ENCODE peak calls at places on chromosomes 1 and 21, in seven cellular contexts. P is K562, N is SK-N-SH, M is Panc1, Z is H1, W is GM12878, J is HepG2. C is an unnamed sample.

GRCh38 chr1:42142894-42143675 is 10.1 kb upstream of the GUCA2B start:
- DNase-seq in P (no peak), J (no peak), Z (no peak), N (no peak), W (no peak), M (no peak), C (no peak)

GRCh38 chr1:39899611-39900538 is 1.8 kb downstream of the MYCL start:
- DNase-seq in M (no peak), W (no peak), N (no peak), Z (no peak), P (no peak), J (no peak), C (no peak)

GRCh38 chr1:82778612-82779011 is 977.9 kb downstream of the ADGRL2 start:
- DNase-seq in P (no peak), N (no peak), Z (no peak), J (no peak), W (no peak), M (no peak), C (no peak)

GRCh38 chr1:185244015-185244747 is 72.9 kb downstream of the IVNS1ABP start:
- DNase-seq in W (no peak), J (no peak), Z (no peak), N (no peak), P (no peak), M (no peak), C (no peak)

GRCh38 chr1:10424034-10424433 is 6.2 kb upstream of the CENPS start:
- DNase-seq in N (peak; percentile 44), W (no peak), Z (no peak), P (no peak), J (no peak), M (no peak), C (no peak)

GRCh38 chr1:165543651-165544452 is at the start of gene LRRC52:
- DNase-seq in J (no peak), N (peak; percentile 16), M (no peak), Z (no peak), P (no peak), W (no peak), C (no peak)

GRCh38 chr21:44897326-44898010 is 23.2 kb downstream of the ITGB2 start:
- DNase-seq in N (no peak), Z (no peak), J (no peak), M (no peak), W (no peak), P (peak; percentile 51), C (no peak)

GRCh38 chr1:109838838-109839240 is 71.8 kb upstream of the CSF1 start:
- DNase-seq in J (peak; percentile 22), P (no peak), W (no peak), N (no peak), Z (no peak), M (no peak), C (peak; percentile 32)

GRCh38 chr1:234985007-234985370 is 143.6 kb downstream of the TOMM20 start:
- DNase-seq in P (no peak), J (no peak), M (no peak), W (no peak), Z (no peak), N (no peak), C (no peak)

GRCh38 chr1:9413143-9413876 is 120.6 kb downstream of the SPSB1 start:
- DNase-seq in M (no peak), N (peak; percentile 46), W (peak; percentile 89), Z (no peak), P (peak; percentile 64), J (no peak), C (peak; percentile 56)

GRCh38 chr1:172499636-172500141 is 33.3 kb upstream of the SUCO start:
- DNase-seq in W (no peak), J (peak; percentile 90), P (peak; percentile 30), Z (no peak), M (peak; percentile 41), N (no peak), C (peak; percentile 29)

GRCh38 chr1:222920169-222920568 is 105.3 kb downstream of the DISP1 start:
- DNase-seq in N (no peak), P (no peak), Z (no peak), M (no peak), W (no peak), J (no peak), C (no peak)

GRCh38 chr1:160798439-160798838 is 2.5 kb downstream of the LY9 start:
- DNase-seq in M (no peak), P (no peak), J (no peak), Z (no peak), W (no peak), N (no peak), C (no peak)

GRCh38 chr1:114330451-114330983 is 176.8 kb upstream of the SYT6 start:
- DNase-seq in Z (no peak), N (no peak), J (no peak), P (no peak), W (no peak), M (no peak), C (no peak)

GRCh38 chr1:17258116-17258757 is 9.3 kb downstream of the PADI3 start:
- DNase-seq in M (no peak), J (no peak), P (no peak), N (no peak), W (no peak), Z (no peak), C (no peak)

GRCh38 chr21:16569679-16570078 is 839.9 kb downstream of the USP25 start:
- DNase-seq in M (no peak), P (no peak), N (no peak), J (no peak), Z (no peak), W (no peak), C (no peak)

GRCh38 chr1:55893155-55893554 is 678.0 kb upstream of the USP24 start:
- DNase-seq in Z (no peak), J (peak; percentile 59), W (no peak), M (no peak), N (no peak), P (no peak), C (peak; percentile 53)

GRCh38 chr1:109771712-109772657 is 8.3 kb upstream of the EPS8L3 start:
- DNase-seq in M (no peak), W (no peak), Z (no peak), N (no peak), J (peak; percentile 50), P (no peak), C (no peak)

GRCh38 chr21:46066843-46067331 is 31.0 kb upstream of the COL6A2 start:
- DNase-seq in Z (no peak), M (no peak), N (no peak), P (no peak), J (no peak), W (no peak), C (no peak)

GRCh38 chr1:15246960-15247614 is at the start of gene FHAD1:
- DNase-seq in P (peak; percentile 44), N (peak; percentile 96), W (no peak), M (peak; percentile 24), J (no peak), Z (peak; percentile 68), C (peak; percentile 57)

GRCh38 chr21:45877160-45877438 is 104.5 kb upstream of the COL6A1 start:
- DNase-seq in M (no peak), N (no peak), J (no peak), W (no peak), Z (no peak), P (no peak), C (no peak)

GRCh38 chr1:208318150-208318734 is 74.1 kb upstream of the PLXNA2 start:
- DNase-seq in J (no peak), N (no peak), P (no peak), M (no peak), W (no peak), Z (no peak), C (no peak)

GRCh38 chr1:44151332-44151731 is 9.9 kb upstream of the KLF18 start:
- DNase-seq in P (peak; percentile 1), M (no peak), W (peak; percentile 48), N (no peak), Z (no peak), J (no peak), C (no peak)

GRCh38 chr1:101907264-101907663 is 89.5 kb downstream of the OLFM3 start:
- DNase-seq in N (peak; percentile 46), Z (no peak), J (no peak), W (no peak), M (no peak), P (no peak), C (no peak)

GRCh38 chr1:28280501-28280900 is 21.2 kb downstream of the SESN2 start:
- DNase-seq in M (no peak), J (no peak), W (no peak), Z (no peak), P (no peak), N (no peak), C (no peak)
- H3K27ac ChIP-seq in M (no peak overlapping the region), J (no peak overlapping the region), W (no peak overlapping the region), Z (no peak overlapping the region), P (no peak overlapping the region), N (no peak overlapping the region), C (no peak overlapping the region)

GRCh38 chr1:211548321-211549091 is 30.5 kb downstream of the SLC30A1 start:
- DNase-seq in N (no peak), W (no peak), M (no peak), P (peak; percentile 78), Z (no peak), J (no peak), C (no peak)
- TF ChIP-seq SIN3A in N (no peak), W (no peak), M (no peak), P (no peak), Z (no peak), J (no peak), C (no peak)

DNA sequence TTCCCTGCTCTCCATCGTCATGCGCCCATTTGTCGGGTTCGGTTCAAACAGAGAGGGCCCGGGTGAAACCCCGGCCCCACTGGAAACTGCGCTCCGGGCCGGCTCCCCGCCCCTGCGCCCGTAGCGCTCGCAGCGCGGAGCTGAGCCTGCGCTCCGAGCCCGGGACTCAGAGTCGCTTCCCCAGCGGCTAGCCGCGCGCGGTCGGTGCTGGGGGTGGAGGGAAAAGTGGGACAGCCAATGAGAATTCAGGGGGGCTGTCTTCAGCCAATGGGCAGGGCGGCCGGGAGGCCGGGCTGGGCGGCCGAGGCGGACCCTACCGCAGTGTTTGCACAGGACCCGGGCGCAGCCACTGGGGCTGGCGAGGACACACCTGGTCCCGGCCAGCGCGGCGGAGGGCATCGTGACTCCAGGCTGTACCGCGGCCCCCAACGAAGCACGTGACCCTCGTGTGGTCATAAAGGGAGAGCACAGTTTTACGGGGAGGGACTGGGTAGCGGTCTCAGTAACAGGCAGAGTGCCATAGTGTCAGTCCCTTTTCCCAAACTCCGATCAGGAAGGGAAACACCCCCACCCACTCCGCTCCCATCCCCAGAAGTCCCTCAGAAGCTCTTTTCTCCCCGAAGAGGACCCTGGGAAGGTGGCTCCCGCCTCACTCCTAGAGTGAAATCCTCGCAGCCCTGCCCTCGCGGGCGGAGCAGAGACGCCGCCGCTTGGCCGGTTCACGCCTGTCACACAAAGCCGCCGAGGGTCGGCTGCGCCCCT is at the start of gene INKA2:
- DNase-seq in J (peak; percentile 83), W (peak; percentile 47), M (no peak), Z (no peak), P (peak; percentile 96), N (peak; percentile 94), C (peak; percentile 74)
- H3K27ac ChIP-seq in J (peak within 1 kb of the TSS; percentile 75), W (peak within 1 kb of the TSS; percentile 45), M (peak within 1 kb of the TSS; percentile 44), Z (peak within 1 kb of the TSS; percentile 38), P (no peak within 1 kb of the TSS), N (peak within 1 kb of the TSS; percentile 47), C (peak within 1 kb of the TSS; percentile 96)

GRCh38 chr1:198220428-198220827 is 63.6 kb downstream of the NEK7 start:
- DNase-seq in J (no peak), M (peak; percentile 36), N (no peak), P (no peak), Z (no peak), W (no peak), C (peak; percentile 82)
- TF ChIP-seq SIN3A in J (no peak), M (no peak), N (no peak), P (no peak), Z (no peak), W (no peak), C (peak; percentile 42)

C was measured in HCT116.